ENCODE peak calls at places on chromosomes 13 and 19, in nine cellular contexts. H, Y, I, L, X, R, G, U and C are unnamed samples.

GRCh38 chr13:112182831-112183543 is 116.0 kb downstream of the SOX1 start:
- DNase-seq in H (no peak), Y (no peak), I (no peak), L (no peak), X (no peak), R (peak), G (no peak), U (no peak), C (no peak)

GRCh38 chr13:54373211-54373610 is 1344.6 kb downstream of the OLFM4 start:
- DNase-seq in H (no peak), Y (no peak), I (no peak), L (no peak), X (no peak), R (no peak), G (no peak), U (no peak), C (no peak)

GRCh38 chr13:34258646-34259386 is 440.9 kb downstream of the RFC3 start:
- DNase-seq in H (no peak), Y (peak), I (no peak), L (no peak), X (no peak), R (no peak), G (no peak), U (no peak), C (no peak)

GRCh38 chr19:40191836-40192646 is 815 bp downstream of the MAP3K10 start:
- DNase-seq in H (peak), Y (peak), I (peak), L (peak), X (no peak), R (peak), G (no peak), U (peak), C (no peak)

GRCh38 chr13:64041296-64041695 is 2625.6 kb upstream of the PCDH20 start:
- DNase-seq in H (peak), Y (no peak), I (no peak), L (no peak), X (no peak), R (no peak), G (no peak), U (no peak), C (no peak)

GRCh38 chr13:74061939-74062595 is 72.1 kb downstream of the KLF12 start:
- DNase-seq in H (peak), Y (peak), I (no peak), L (no peak), X (no peak), R (no peak), G (no peak), U (no peak), C (no peak)

GRCh38 chr19:24033962-24034342 is 53.0 kb upstream of the ZNF254 start:
- DNase-seq in H (peak), Y (peak), I (peak), L (peak), X (no peak), R (peak), G (peak), U (peak), C (no peak)

GRCh38 chr19:36849701-36850645 is 703 bp upstream of the ZNF345 start:
- DNase-seq in H (peak), Y (peak), I (peak), L (peak), X (no peak), R (peak), G (peak), U (peak), C (peak)

GRCh38 chr13:36675213-36675536 is 1.4 kb downstream of the SERTM1 start:
- DNase-seq in H (no peak), Y (no peak), I (no peak), L (no peak), X (no peak), R (no peak), G (no peak), U (no peak), C (no peak)

GRCh38 chr19:12864143-12864542 is 17.1 kb downstream of the DNASE2 start:
- DNase-seq in H (no peak), Y (no peak), I (no peak), L (no peak), X (no peak), R (no peak), G (no peak), U (no peak), C (no peak)

GRCh38 chr19:55156202-55157063 is 1.1 kb downstream of the TNNI3 start:
- DNase-seq in H (peak), Y (no peak), I (peak), L (peak), X (peak), R (no peak), G (no peak), U (peak), C (no peak)

GRCh38 chr13:106243011-106243410 is 292.5 kb downstream of the EFNB2 start:
- DNase-seq in H (no peak), Y (no peak), I (no peak), L (no peak), X (no peak), R (no peak), G (no peak), U (no peak), C (no peak)

GRCh38 chr19:30371960-30372824 is at the start of gene ZNF536:
- DNase-seq in H (no peak), Y (no peak), I (no peak), L (no peak), X (no peak), R (no peak), G (no peak), U (no peak), C (no peak)

GRCh38 chr13:48412100-48412556 is 785 bp downstream of the LPAR6 start:
- DNase-seq in H (no peak), Y (no peak), I (no peak), L (peak), X (no peak), R (no peak), G (no peak), U (no peak), C (no peak)

GRCh38 chr19:53102701-53103140 is 501 bp downstream of the ZNF160 start:
- DNase-seq in H (peak), Y (peak), I (peak), L (peak), X (no peak), R (peak), G (no peak), U (peak), C (peak)

GRCh38 chr13:26991508-26992181 is 180.0 kb downstream of the USP12 start:
- DNase-seq in H (peak), Y (no peak), I (no peak), L (peak), X (no peak), R (no peak), G (no peak), U (peak), C (no peak)

GRCh38 chr13:23504188-23504587 is 66.0 kb upstream of the TNFRSF19 start:
- DNase-seq in H (no peak), Y (peak), I (no peak), L (no peak), X (no peak), R (no peak), G (no peak), U (no peak), C (peak)

GRCh38 chr13:102798653-102799543 is at the start of the genes BIVM and POGLUT2:
- DNase-seq in H (peak), Y (peak), I (peak), L (peak), X (peak), R (peak), G (peak), U (peak), C (peak)

GRCh38 chr13:107900775-107901174 is 314.6 kb downstream of the LIG4 start:
- DNase-seq in H (peak), Y (peak), I (no peak), L (no peak), X (no peak), R (no peak), G (peak), U (no peak), C (no peak)

GRCh38 chr19:34512254-34512796 is 30.8 kb downstream of the WTIP start:
- DNase-seq in H (no peak), Y (no peak), I (no peak), L (no peak), X (no peak), R (no peak), G (no peak), U (no peak), C (no peak)

GRCh38 chr19:35357867-35358573 is at the start of gene FFAR3:
- DNase-seq in H (peak), Y (peak), I (no peak), L (no peak), X (no peak), R (no peak), G (no peak), U (peak), C (no peak)

GRCh38 chr13:38897521-38897920 is 93.1 kb downstream of the STOML3 start:
- DNase-seq in H (no peak), Y (no peak), I (no peak), L (no peak), X (no peak), R (no peak), G (no peak), U (no peak), C (no peak)

GRCh38 chr13:41139296-41139966 is 6.8 kb upstream of the KBTBD6 start:
- DNase-seq in H (no peak), Y (peak), I (no peak), L (no peak), X (no peak), R (no peak), G (peak), U (no peak), C (peak)

GRCh38 chr13:81498969-81499368 is 1158.0 kb upstream of the SPRY2 start:
- DNase-seq in H (no peak), Y (no peak), I (no peak), L (no peak), X (no peak), R (no peak), G (no peak), U (no peak), C (no peak)

GRCh38 chr13:30572859-30573275 is 44.9 kb upstream of the USPL1 start:
- DNase-seq in H (peak), Y (peak), I (no peak), L (peak), X (no peak), R (no peak), G (no peak), U (no peak), C (no peak)

DNA sequence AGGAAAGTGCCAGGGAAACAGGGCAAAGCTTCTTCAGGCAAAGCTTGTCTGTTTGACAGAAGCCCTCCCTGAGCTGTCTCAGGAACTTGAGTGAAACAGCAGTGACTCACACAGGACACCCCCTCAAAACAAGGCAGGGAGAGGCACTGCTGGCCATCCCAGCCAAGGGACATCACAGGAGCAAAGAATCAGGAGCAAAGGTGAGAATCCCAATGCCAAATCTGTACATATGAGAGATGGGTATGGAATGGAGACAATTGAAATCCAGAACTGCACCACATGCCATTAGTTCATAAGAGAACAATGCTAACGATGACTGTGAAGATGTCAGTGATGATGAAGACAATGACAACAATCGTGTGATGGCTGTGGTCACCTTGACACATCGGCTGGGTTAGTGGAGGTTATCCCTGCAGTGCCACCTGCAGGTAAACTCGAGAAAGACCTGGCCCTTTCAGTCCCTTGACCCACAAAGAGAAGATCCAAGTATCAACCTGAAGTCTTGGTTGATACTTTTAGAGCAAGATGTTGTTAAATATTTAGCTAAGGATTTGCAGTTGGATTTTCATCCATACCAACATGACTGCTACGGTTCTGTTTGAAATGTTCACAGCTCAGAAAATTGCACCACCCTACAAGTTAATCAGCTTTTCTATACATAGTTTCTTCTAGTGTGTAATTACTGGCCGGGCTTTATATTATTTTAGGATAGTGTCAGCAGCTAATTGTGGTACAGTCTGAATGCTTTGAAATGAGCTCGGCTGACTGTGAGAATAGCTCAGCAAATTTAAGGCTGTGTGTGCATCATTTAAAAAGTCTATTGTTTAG is 42.0 kb upstream of the IPO5 start:
- DNase-seq in H (no peak), Y (peak), I (no peak), L (peak), X (peak), R (no peak), G (no peak), U (peak), C (no peak)
- TF ChIP-seq CTCF in H (peak), Y (peak), I (peak), L (peak), X (peak), R (peak), G (peak), U (peak), C (peak)

GRCh38 chr13:99998261-99998660 is 16.7 kb downstream of the ZIC2 start:
- DNase-seq in H (no peak), Y (no peak), I (no peak), L (no peak), X (no peak), R (no peak), G (no peak), U (no peak), C (no peak)

GRCh38 chr13:99995503-99996176 is 14.1 kb downstream of the ZIC2 start:
- DNase-seq in H (no peak), Y (no peak), I (no peak), L (no peak), X (no peak), R (no peak), G (no peak), U (no peak), C (no peak)

GRCh38 chr13:99997702-99998219 is 16.2 kb downstream of the ZIC2 start:
- DNase-seq in H (no peak), Y (no peak), I (no peak), L (no peak), X (no peak), R (no peak), G (no peak), U (no peak), C (no peak)

GRCh38 chr13:99995104-99995502 is 13.5 kb downstream of the ZIC2 start:
- DNase-seq in H (no peak), Y (no peak), I (no peak), L (no peak), X (no peak), R (no peak), G (no peak), U (no peak), C (no peak)

GRCh38 chr13:99996177-99996705 is 14.7 kb downstream of the ZIC2 start:
- DNase-seq in H (no peak), Y (no peak), I (no peak), L (no peak), X (no peak), R (no peak), G (no peak), U (no peak), C (no peak)
- H3K4me3 ChIP-seq in H (no peak), Y (no peak), I (no peak), L (no peak), X (no peak), R (no peak), G (no peak), U (no peak), C (no peak)

GRCh38 chr13:98142427-98143156 is at the start of gene FARP1:
- DNase-seq in H (peak), Y (peak), I (peak), L (peak), X (peak), R (peak), G (no peak), U (peak), C (no peak)
- TF ChIP-seq CTCF in H (no peak), Y (no peak), I (peak), L (peak), X (no peak), R (peak), G (peak), U (peak), C (peak)

DNA sequence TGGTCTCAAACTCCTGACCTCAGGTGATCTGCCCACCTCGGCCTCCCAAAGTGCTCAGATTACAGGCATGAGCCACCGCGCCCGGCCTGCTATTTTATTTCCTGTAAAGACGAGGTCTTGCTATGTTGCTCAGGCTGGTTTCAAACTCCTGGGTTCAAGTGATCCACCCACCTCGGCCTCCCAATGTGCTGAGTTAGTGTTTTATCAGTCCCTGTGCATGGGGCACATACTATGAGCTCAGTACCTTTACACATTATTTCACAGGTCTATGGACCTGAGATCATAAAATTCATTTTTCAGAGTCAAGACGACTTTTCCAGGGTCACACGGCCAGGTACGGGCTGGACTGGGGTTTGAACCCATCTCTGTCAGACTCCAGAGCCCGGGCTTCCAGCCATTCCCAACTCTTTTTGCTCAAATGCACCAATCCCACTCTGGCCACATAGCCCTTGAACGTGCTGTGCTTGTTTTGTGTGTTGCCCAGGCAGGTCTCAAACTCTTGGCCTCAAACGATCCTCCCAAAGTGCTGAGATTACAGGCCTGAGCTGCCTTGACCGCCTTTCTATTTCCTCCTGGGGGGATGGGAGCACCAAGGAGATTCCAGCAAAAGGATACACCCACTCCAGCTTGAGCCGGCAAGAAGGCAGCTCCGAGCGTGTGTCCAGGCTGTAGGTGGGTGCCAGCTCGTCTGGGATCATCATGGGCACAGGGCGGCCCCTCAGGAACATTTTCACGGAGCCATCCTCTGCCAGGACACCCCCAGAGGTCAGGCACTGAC is 1.1 kb downstream of the EML2 start:
- DNase-seq in H (peak), Y (peak), I (no peak), L (peak), X (no peak), R (no peak), G (no peak), U (no peak), C (no peak)
- H3K4me3 ChIP-seq in H (peak), Y (peak), I (no peak), L (peak), X (peak), R (peak), G (peak), U (no peak), C (peak)

DNA sequence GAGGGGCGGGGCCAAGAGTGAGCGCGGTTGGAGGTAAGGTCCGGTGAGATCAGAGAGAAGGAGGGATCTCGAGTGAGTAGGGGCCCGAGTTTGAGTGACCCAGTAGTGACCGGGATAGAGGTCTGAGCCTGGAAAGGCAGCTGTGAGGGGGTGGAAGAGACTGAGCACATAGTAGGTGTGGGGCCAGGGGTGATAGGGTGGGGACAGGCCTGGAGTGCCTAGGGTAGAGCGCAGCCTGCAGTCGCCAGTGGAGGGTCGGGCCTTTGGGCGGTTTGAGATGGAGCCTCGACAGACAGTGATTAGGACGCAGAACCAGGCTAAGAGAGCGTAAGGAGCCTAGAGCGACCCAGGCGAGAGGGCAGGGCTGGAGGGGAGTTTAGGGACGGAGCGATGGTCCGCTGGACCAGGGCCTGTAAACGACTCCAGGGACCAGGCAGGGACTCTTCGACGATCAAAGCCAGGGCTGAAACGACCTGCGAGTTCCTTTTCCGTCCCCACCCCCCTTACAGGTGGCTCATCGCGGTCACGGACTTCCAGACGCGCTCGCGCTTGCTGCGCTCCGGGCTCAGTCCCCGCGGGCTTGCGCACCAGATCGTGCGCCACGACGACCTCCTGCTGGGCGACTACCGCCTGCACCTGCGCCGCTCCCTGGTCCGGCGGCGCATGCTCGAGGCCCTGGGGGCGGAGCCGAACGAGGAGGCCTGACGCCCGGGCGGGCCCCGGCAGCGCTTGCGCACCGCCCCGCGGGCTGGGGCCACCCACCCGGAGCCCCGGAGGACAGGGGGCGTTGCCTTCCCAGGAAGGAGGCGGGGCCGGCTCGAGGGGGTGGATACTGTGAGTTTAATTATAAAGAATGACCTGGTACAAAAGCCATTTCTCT is 9.4 kb downstream of the C19orf81 start:
- DNase-seq in H (peak), Y (peak), I (peak), L (peak), X (peak), R (peak), G (no peak), U (peak), C (no peak)
- TF ChIP-seq CTCF in H (no peak), Y (no peak), I (no peak), L (no peak), X (no peak), R (peak), G (no peak), U (no peak), C (no peak)

GRCh38 chr19:44846455-44847143 is 502 bp downstream of the NECTIN2 start:
- DNase-seq in H (peak), Y (peak), I (peak), L (no peak), X (no peak), R (peak), G (no peak), U (peak), C (no peak)

GRCh38 chr19:44848036-44848804 is 2.1 kb downstream of the NECTIN2 start:
- DNase-seq in H (peak), Y (peak), I (no peak), L (no peak), X (no peak), R (peak), G (no peak), U (peak), C (no peak)

GRCh38 chr19:44847144-44848035 is 1.3 kb downstream of the NECTIN2 start:
- DNase-seq in H (peak), Y (peak), I (peak), L (peak), X (peak), R (peak), G (no peak), U (peak), C (no peak)

GRCh38 chr19:44850641-44851109 is 4.6 kb downstream of the NECTIN2 start:
- DNase-seq in H (no peak), Y (no peak), I (peak), L (no peak), X (no peak), R (no peak), G (no peak), U (peak), C (no peak)

GRCh38 chr19:44848805-44849457 is 2.8 kb downstream of the NECTIN2 start:
- DNase-seq in H (no peak), Y (no peak), I (peak), L (no peak), X (no peak), R (no peak), G (no peak), U (peak), C (no peak)
- H3K4me3 ChIP-seq in H (peak), Y (peak), I (no peak), L (no peak), X (peak), R (peak), G (peak), U (no peak), C (peak)